ENCODE peak calls at places on chromosomes 6 and 20, in four cellular contexts. Y is Panc1, T is HCT116, W is K562. D is an unnamed sample.

GRCh38 chr20:37741055-37741454 is 47.2 kb downstream of the CTNNBL1 start:
- DNase-seq in Y (peak), T (no peak), W (no peak), D (peak)

GRCh38 chr6:12033770-12034169 is 21.7 kb downstream of the HIVEP1 start:
- DNase-seq in W (no peak), Y (no peak), T (no peak), D (no peak)

GRCh38 chr6:70474751-70475150 is 61.4 kb downstream of the FAM135A start:
- DNase-seq in W (peak), Y (no peak), T (no peak), D (peak)

GRCh38 chr6:6491761-6492160 is 96.8 kb upstream of the LY86 start:
- DNase-seq in Y (no peak), T (no peak), W (no peak), D (no peak)

GRCh38 chr20:35881676-35882075 is 72.6 kb downstream of the SCAND1 start:
- DNase-seq in W (no peak), Y (no peak), T (no peak), D (no peak)

GRCh38 chr6:139337830-139338229 is 36.6 kb downstream of the CITED2 start:
- DNase-seq in W (no peak), Y (no peak), T (no peak), D (no peak)

GRCh38 chr20:24773751-24774201 is 175.3 kb upstream of the CST7 start:
- DNase-seq in W (no peak), T (no peak), Y (no peak), D (no peak)

GRCh38 chr6:122530440-122531046 is 58.9 kb upstream of the SERINC1 start:
- DNase-seq in W (peak), Y (peak), T (peak), D (peak)

GRCh38 chr6:2209226-2209809 is 36.1 kb downstream of the GMDS start:
- DNase-seq in T (peak), Y (peak), W (peak), D (peak)

GRCh38 chr6:135438907-135439535 is 58.5 kb downstream of the AHI1 start:
- DNase-seq in Y (peak), W (peak), T (no peak), D (peak)

GRCh38 chr20:8151371-8151770 is 19.3 kb downstream of the PLCB1 start:
- DNase-seq in T (no peak), W (no peak), Y (no peak), D (no peak)

GRCh38 chr6:34696189-34696738 is 303 bp downstream of the ILRUN start:
- DNase-seq in W (no peak), T (no peak), Y (no peak), D (no peak)

GRCh38 chr20:32582659-32583580 is 2.2 kb downstream of the NOL4L start:
- DNase-seq in T (no peak), Y (no peak), W (peak), D (no peak)

GRCh38 chr6:91573826-91574416 is 987.0 kb upstream of the MAP3K7 start:
- DNase-seq in T (no peak), W (no peak), Y (no peak), D (no peak)

GRCh38 chr6:57242505-57242904 is 20.4 kb upstream of the RAB23 start:
- DNase-seq in Y (peak), T (no peak), W (no peak), D (peak)

GRCh38 chr6:137136065-137136464 is 37.4 kb downstream of the IL22RA2 start:
- DNase-seq in T (no peak), W (no peak), Y (no peak), D (no peak)

GRCh38 chr20:4369119-4369797 is 352.5 kb upstream of the PRND start:
- DNase-seq in T (no peak), Y (no peak), W (peak), D (no peak)

GRCh38 chr6:125258651-125259353 is 43.0 kb downstream of the HDDC2 start:
- DNase-seq in T (no peak), W (no peak), Y (no peak), D (no peak)

GRCh38 chr6:132205946-132206345 is 195.3 kb downstream of the MOXD1 start:
- DNase-seq in W (no peak), Y (no peak), T (no peak), D (no peak)

GRCh38 chr6:46677314-46677654 is 10.4 kb upstream of the TDRD6 start:
- DNase-seq in W (peak), Y (no peak), T (no peak), D (peak)

GRCh38 chr6:148520109-148520841 is 177.6 kb downstream of the SASH1 start:
- DNase-seq in W (no peak), T (no peak), Y (no peak), D (no peak)

GRCh38 chr6:6686748-6687601 is 98.5 kb downstream of the LY86 start:
- DNase-seq in T (peak), Y (no peak), W (peak), D (peak)

GRCh38 chr6:21587925-21588811 is 5.4 kb upstream of the SOX4 start:
- DNase-seq in T (peak), Y (no peak), W (no peak), D (peak)

GRCh38 chr6:155384343-155384742 is 70.1 kb upstream of the TFB1M start:
- DNase-seq in W (no peak), Y (no peak), T (no peak), D (no peak)

GRCh38 chr6:135325624-135326424 is 144.7 kb downstream of the MYB start:
- DNase-seq in T (no peak), Y (no peak), W (peak), D (no peak)

GRCh38 chr6:46378882-46379405 is 112.3 kb downstream of the RCAN2 start:
- DNase-seq in T (no peak), Y (no peak), W (no peak), D (peak)

GRCh38 chr6:6593876-6594275 is 5.4 kb downstream of the LY86 start:
- DNase-seq in T (no peak), W (no peak), Y (no peak), D (no peak)

GRCh38 chr6:108651287-108651686 is 90.6 kb downstream of the FOXO3 start:
- DNase-seq in W (no peak), T (no peak), Y (no peak), D (no peak)

GRCh38 chr6:134115715-134116074 is 63.3 kb upstream of the SLC2A12 start:
- DNase-seq in Y (no peak), T (no peak), W (no peak), D (no peak)

GRCh38 chr6:134114489-134114888 is 62.1 kb upstream of the SLC2A12 start:
- DNase-seq in Y (no peak), T (no peak), W (no peak), D (no peak)

GRCh38 chr6:134114918-134115714 is 62.7 kb upstream of the SLC2A12 start:
- DNase-seq in T (no peak), W (no peak), Y (no peak), D (no peak)

GRCh38 chr6:134106702-134107101 is 54.3 kb upstream of the SLC2A12 start:
- DNase-seq in Y (no peak), W (no peak), T (no peak), D (no peak)

GRCh38 chr6:134111062-134111677 is 58.7 kb upstream of the SLC2A12 start:
- DNase-seq in T (peak), Y (peak), W (peak), D (peak)
- TF ChIP-seq TCF7L2 in T (no peak), Y (no peak), W (no peak), D (no peak)

GRCh38 chr20:49306903-49307336 is 29.1 kb upstream of the ZNFX1 start:
- DNase-seq in Y (no peak), W (no peak), T (no peak), D (peak)
- TF ChIP-seq TCF7L2 in Y (no peak), W (no peak), T (no peak), D (no peak)

GRCh38 chr20:43572891-43573290 is 14.1 kb downstream of the SGK2 start:
- DNase-seq in W (no peak), Y (no peak), T (no peak), D (no peak)
- TF ChIP-seq TCF7L2 in W (no peak), Y (no peak), T (no peak), D (no peak)

GRCh38 chr6:16582437-16583150 is 178.7 kb downstream of the ATXN1 start:
- DNase-seq in W (no peak), T (no peak), Y (no peak), D (no peak)
- TF ChIP-seq TCF7L2 in W (no peak), T (no peak), Y (no peak), D (no peak)

DNA sequence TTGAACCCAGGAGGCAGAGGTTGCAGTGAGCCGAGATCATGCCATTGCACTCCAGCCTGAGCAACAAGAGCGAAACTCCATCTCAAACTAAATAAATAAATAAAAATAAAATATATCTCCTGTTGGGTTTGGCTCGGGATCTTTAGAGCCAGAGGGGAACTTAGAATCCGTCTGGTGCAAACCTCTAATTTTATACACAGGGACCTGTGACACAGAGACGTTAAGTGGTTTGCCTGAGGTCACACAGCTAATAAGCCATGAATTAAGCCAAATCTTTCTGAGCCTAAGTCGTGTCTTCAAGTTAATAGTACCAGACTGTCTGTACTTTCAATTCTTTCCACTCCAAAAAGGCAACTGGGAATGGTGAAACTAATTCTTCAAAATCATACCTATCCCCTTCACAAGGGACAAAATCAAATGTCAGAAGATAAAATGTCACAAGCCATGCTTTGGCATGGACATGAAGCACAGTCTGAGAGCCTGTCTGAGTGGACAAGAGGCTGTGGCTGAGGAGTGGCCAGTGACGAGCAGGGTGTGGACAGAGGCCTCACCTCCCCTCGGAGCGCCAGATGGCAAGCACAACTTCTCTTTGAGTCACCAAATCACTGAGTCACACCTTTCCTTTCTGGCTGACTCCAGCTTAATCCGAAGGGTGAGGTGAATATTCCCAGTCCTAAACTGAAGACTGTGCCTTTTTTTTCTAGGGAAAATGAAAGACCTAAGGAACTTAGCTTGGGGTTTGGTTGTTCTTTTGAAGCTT is 177.4 kb downstream of the TFAP2A start:
- DNase-seq in W (peak), T (peak), Y (peak), D (no peak)
- TF ChIP-seq TCF7L2 in W (no peak), T (no peak), Y (no peak), D (no peak)

DNA sequence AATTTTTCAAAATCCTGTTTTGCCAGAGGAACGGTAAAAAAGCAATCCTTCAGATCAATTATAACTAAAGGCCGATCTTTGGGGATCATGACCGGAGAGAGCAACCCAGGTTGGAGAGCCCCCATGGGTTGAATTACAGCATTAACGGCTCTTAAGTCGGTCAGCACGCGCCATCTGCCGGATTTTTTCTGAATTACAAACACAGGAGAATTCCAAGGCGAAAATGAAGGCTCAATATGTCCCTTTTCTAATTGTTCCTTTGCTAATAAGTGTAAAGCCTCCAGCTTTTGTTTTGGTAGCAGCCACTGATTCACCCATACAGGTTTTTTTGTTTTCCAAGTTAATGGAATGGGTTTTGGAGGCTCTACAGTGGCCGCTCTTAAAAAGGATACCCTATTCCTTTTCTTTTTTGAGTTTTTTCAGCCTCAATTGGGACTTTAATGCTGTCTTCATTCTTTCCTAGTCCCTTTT is 16.9 kb upstream of the PTCRA start:
- DNase-seq in T (peak), Y (no peak), W (peak), D (peak)
- TF ChIP-seq TCF7L2 in T (no peak), Y (no peak), W (no peak), D (no peak)

DNA sequence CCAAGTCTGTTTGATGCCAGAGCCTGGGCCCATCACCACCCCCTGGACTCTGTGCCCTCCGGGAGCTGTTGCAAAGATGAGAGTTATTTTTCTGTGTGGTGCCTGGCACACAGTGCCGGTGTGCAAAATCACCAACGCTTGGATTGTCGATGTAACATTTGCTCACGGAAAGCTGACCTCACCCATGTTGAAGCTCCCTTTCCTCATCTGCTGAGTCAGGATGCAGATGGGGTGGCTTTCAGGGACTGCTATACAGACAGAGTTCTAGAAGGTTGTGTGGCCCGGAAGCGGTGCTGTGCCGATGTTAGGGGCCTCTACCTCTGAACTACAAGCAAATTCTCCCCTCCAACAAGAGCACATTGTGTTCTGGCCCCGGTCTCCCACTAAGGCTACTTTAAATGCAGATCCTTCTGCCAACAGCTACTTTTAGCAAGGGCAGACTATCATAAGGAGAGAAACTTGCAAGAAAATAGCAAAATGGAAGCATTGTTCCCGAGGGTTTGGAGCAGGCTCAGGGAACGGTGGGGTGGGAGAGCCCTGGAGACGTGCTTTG is 34.0 kb downstream of the EYA2 start:
- DNase-seq in W (no peak), Y (no peak), T (no peak), D (no peak)
- TF ChIP-seq TCF7L2 in W (no peak), Y (no peak), T (no peak), D (no peak)

DNA sequence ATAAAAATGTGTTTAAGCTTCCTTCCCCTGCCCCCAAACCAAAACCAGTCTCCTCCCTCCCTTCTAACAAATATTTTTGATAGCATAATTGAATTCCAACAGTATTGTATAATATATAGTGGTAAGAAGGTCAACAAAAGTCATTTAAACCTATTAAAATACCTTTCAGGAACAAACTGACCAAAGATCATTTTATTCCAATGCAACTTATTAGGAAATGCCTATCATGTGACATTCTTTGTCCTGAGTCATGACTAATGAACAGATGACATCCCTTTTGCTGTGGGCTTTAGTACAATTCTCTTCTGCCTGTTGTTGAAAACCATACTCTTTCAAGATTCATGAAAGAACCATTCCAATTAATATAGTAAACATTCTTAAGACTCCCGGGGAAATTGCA is 51.5 kb upstream of the TRAF3IP2 start:
- DNase-seq in Y (no peak), W (no peak), T (no peak), D (peak)
- TF ChIP-seq TCF7L2 in Y (no peak), W (no peak), T (no peak), D (no peak)

D was measured in HepG2.